ENCODE peak calls at places on chromosomes 6 and 20, in eight cellular contexts. Y, N, A, G, S, W, T and Z are unnamed samples.

GRCh38 chr20:3667434-3668037 is 4.3 kb upstream of the GFRA4 start:
- DNase-seq in A (no peak), N (no peak), W (no peak), T (no peak), Y (no peak), S (no peak), G (no peak), Z (no peak)

GRCh38 chr6:13147396-13148181 is 180.7 kb downstream of the TBC1D7 start:
- DNase-seq in W (no peak), Y (no peak), T (no peak), G (no peak), N (no peak), S (no peak), A (no peak), Z (no peak)

GRCh38 chr6:139776051-139776450 is 401.6 kb upstream of the CITED2 start:
- DNase-seq in W (no peak), A (no peak), T (no peak), G (no peak), Y (no peak), S (no peak), N (no peak), Z (no peak)

GRCh38 chr6:34974249-34974642 is 85.2 kb downstream of the ANKS1A start:
- DNase-seq in T (no peak), S (no peak), A (no peak), N (no peak), G (no peak), W (no peak), Y (no peak), Z (no peak)

GRCh38 chr20:57680934-57681914 is 28.6 kb downstream of the PMEPA1 start:
- DNase-seq in G (no peak), Y (no peak), A (no peak), T (no peak), N (no peak), S (no peak), W (no peak), Z (peak; percentile 25)

GRCh38 chr20:34546751-34547181 is 11.8 kb upstream of the MAP1LC3A start:
- DNase-seq in S (no peak), N (no peak), G (no peak), A (no peak), T (peak; percentile 64), Y (no peak), W (no peak), Z (no peak)

GRCh38 chr6:101163611-101164010 is 229.9 kb upstream of the GRIK2 start:
- DNase-seq in T (peak; percentile 29), G (peak; percentile 2), Y (no peak), W (no peak), S (no peak), N (no peak), A (no peak), Z (no peak)

GRCh38 chr6:37056439-37057127 is 51.1 kb downstream of the FGD2 start:
- DNase-seq in N (peak; percentile 29), S (no peak), T (no peak), W (no peak), Y (no peak), G (peak; percentile 37), A (no peak), Z (no peak)

GRCh38 chr6:100300221-100300736 is 164.4 kb downstream of the SIM1 start:
- DNase-seq in G (peak; percentile 99), S (peak; percentile 58), N (no peak), A (no peak), W (no peak), T (no peak), Y (no peak), Z (no peak)

GRCh38 chr6:166907871-166908806 is 48.2 kb downstream of the RNASET2 start:
- DNase-seq in T (no peak), A (no peak), S (no peak), G (no peak), Y (no peak), W (no peak), N (no peak), Z (no peak)

GRCh38 chr6:137705166-137706064 is 161.6 kb upstream of the TNFAIP3 start:
- DNase-seq in S (peak; percentile 34), Y (no peak), W (peak; percentile 11), T (no peak), G (peak; percentile 65), N (peak; percentile 72), A (no peak), Z (peak; percentile 76)

GRCh38 chr6:139436521-139437348 is 62.3 kb upstream of the CITED2 start:
- DNase-seq in N (no peak), W (no peak), T (no peak), G (peak; percentile 58), Y (no peak), S (no peak), A (no peak), Z (no peak)

GRCh38 chr6:110999634-111000270 is 17.9 kb downstream of the RPF2 start:
- DNase-seq in Y (no peak), N (no peak), S (no peak), T (no peak), W (no peak), A (no peak), G (peak; percentile 39), Z (peak; percentile 15)

GRCh38 chr6:18503588-18504231 is 116.6 kb downstream of the RNF144B start:
- DNase-seq in Y (peak; percentile 58), N (peak; percentile 69), G (peak; percentile 85), S (peak; percentile 37), W (peak; percentile 40), T (peak; percentile 68), A (peak; percentile 16), Z (peak; percentile 79)

GRCh38 chr6:55327169-55327568 is at the start of gene GFRAL:
- DNase-seq in A (no peak), G (no peak), T (no peak), N (no peak), Y (no peak), W (no peak), S (no peak), Z (no peak)

GRCh38 chr20:273884-274283 is 16.4 kb downstream of the DEFB132 start:
- DNase-seq in N (no peak), Y (no peak), A (no peak), T (no peak), G (no peak), W (no peak), S (no peak), Z (no peak)

GRCh38 chr6:163579880-163580295 is 165.4 kb downstream of the QKI start:
- DNase-seq in G (no peak), S (no peak), W (no peak), Y (no peak), T (no peak), N (no peak), A (no peak), Z (peak; percentile 7)

GRCh38 chr6:5012531-5012930 is 8.7 kb upstream of the RPP40 start:
- DNase-seq in W (no peak), S (no peak), N (no peak), T (no peak), G (peak; percentile 36), A (no peak), Y (no peak), Z (no peak)

GRCh38 chr6:137761072-137761471 is 106.0 kb upstream of the TNFAIP3 start:
- DNase-seq in N (no peak), Y (no peak), A (no peak), T (no peak), G (peak; percentile 20), W (no peak), S (no peak), Z (no peak)

GRCh38 chr20:48076772-48077171 is 291.5 kb upstream of the SULF2 start:
- DNase-seq in W (no peak), Y (no peak), S (no peak), T (no peak), N (no peak), A (no peak), G (no peak), Z (no peak)

GRCh38 chr6:149852180-149852579 is 12.0 kb downstream of the LRP11 start:
- DNase-seq in N (no peak), W (no peak), S (no peak), G (peak; percentile 63), T (no peak), A (no peak), Y (no peak), Z (peak; percentile 46)

GRCh38 chr6:38149526-38149925 is 330.0 kb downstream of the ZFAND3 start:
- DNase-seq in Y (no peak), S (no peak), A (no peak), W (no peak), G (no peak), T (peak; percentile 34), N (no peak), Z (no peak)

GRCh38 chr20:17023811-17024210 is 203.0 kb upstream of the PCSK2 start:
- DNase-seq in N (no peak), G (no peak), A (no peak), Y (no peak), W (no peak), S (no peak), T (no peak), Z (no peak)

GRCh38 chr6:38436726-38437465 is 202.8 kb downstream of the BTBD9 start:
- DNase-seq in N (no peak), Y (no peak), W (no peak), S (peak; percentile 8), G (peak; percentile 63), A (no peak), T (peak; percentile 23), Z (no peak)

GRCh38 chr6:16723833-16724232 is 37.4 kb downstream of the ATXN1 start:
- DNase-seq in Y (no peak), T (no peak), N (no peak), S (peak; percentile 19), A (no peak), G (peak; percentile 98), W (no peak), Z (no peak)

GRCh38 chr6:105835373-105835772 is 250.8 kb upstream of the PRDM1 start:
- DNase-seq in G (peak; percentile 21), W (no peak), T (peak; percentile 7), S (no peak), Y (no peak), N (no peak), A (no peak), Z (peak; percentile 61)

GRCh38 chr20:57066126-57066900 is 200.1 kb downstream of the BMP7 start:
- DNase-seq in T (no peak), W (no peak), G (peak; percentile 24), N (no peak), Y (no peak), A (no peak), S (no peak), Z (no peak)

GRCh38 chr6:38603492-38603891 is 36.2 kb downstream of the BTBD9 start:
- DNase-seq in W (no peak), A (no peak), Y (no peak), S (no peak), N (no peak), G (no peak), T (no peak), Z (no peak)

GRCh38 chr20:54158856-54159418 is 14.8 kb downstream of the CYP24A1 start:
- DNase-seq in Y (no peak), N (no peak), G (no peak), S (no peak), A (no peak), T (no peak), W (no peak), Z (no peak)

GRCh38 chr6:88380083-88380482 is 213.9 kb upstream of the CNR1 start:
- DNase-seq in T (no peak), Y (peak; percentile 46), W (no peak), G (peak; percentile 90), S (peak; percentile 39), N (no peak), A (no peak), Z (no peak)

GRCh38 chr6:143612186-143612585 is 65.6 kb upstream of the PHACTR2 start:
- DNase-seq in W (no peak), T (no peak), A (no peak), S (no peak), G (no peak), N (no peak), Y (no peak), Z (no peak)

GRCh38 chr6:3750324-3751018 is 1.0 kb downstream of the PXDC1 start:
- DNase-seq in S (peak; percentile 33), W (peak; percentile 59), Y (no peak), N (peak; percentile 92), A (no peak), G (peak; percentile 82), T (peak; percentile 18), Z (no peak)

GRCh38 chr6:108781419-108782110 is 66.7 kb upstream of the ARMC2 start:
- DNase-seq in G (peak; percentile 16), W (no peak), A (no peak), T (no peak), N (peak; percentile 36), Y (no peak), S (no peak), Z (no peak)

GRCh38 chr6:129670634-129671033 is 39.3 kb downstream of the ARHGAP18 start:
- DNase-seq in T (no peak), S (no peak), G (no peak), W (no peak), N (no peak), Y (no peak), A (no peak), Z (no peak)